ENCODE peak calls at places on chromosomes 11 and 22, in seven cellular contexts. P is mammary epithelial cell, K is mucosa of descending colon, S is spleen, M is pancreas, A is fibroblast of the aortic adventitia, N is A549. E is an unnamed sample.

GRCh38 chr11:8671651-8672062 is 10.8 kb downstream of the TRIM66 start:
- DNase-seq in N (no peak), A (peak; percentile 92), K (no peak), P (no peak), M (peak; percentile 48), S (no peak), E (peak; percentile 85)

GRCh38 chr11:11038339-11039248 is 180.7 kb upstream of the ZBED5 start:
- DNase-seq in M (no peak), N (no peak), S (no peak), P (no peak), A (no peak), K (no peak), E (no peak)

GRCh38 chr11:33207408-33207985 is 46.2 kb upstream of the CSTF3 start:
- DNase-seq in K (no peak), S (no peak), N (no peak), P (no peak), A (peak; percentile 42), M (no peak), E (peak; percentile 4)

GRCh38 chr11:12602421-12602820 is 71.8 kb upstream of the TEAD1 start:
- DNase-seq in S (no peak), M (no peak), A (peak; percentile 80), K (no peak), N (no peak), P (no peak), E (no peak)

GRCh38 chr22:25102722-25103121 is 96.9 kb upstream of the CRYBB3 start:
- DNase-seq in K (no peak), A (no peak), M (no peak), S (no peak), N (no peak), P (no peak), E (no peak)

GRCh38 chr11:72038491-72038890 is 39.8 kb downstream of the IL18BP start:
- DNase-seq in N (no peak), A (peak; percentile 81), K (no peak), M (no peak), S (no peak), P (peak; percentile 33), E (peak; percentile 83)

GRCh38 chr11:13229675-13230359 is 47.8 kb upstream of the BMAL1 start:
- DNase-seq in K (no peak), A (peak; percentile 62), M (no peak), S (no peak), P (no peak), N (no peak), E (no peak)

GRCh38 chr11:1446623-1447022 is 40.0 kb downstream of the MOB2 start:
- DNase-seq in K (no peak), S (no peak), M (no peak), A (no peak), N (no peak), P (no peak), E (no peak)

GRCh38 chr11:131910491-131911387 is 540.3 kb downstream of the NTM start:
- DNase-seq in A (peak; percentile 53), N (no peak), P (peak; percentile 60), M (no peak), K (no peak), S (peak; percentile 59), E (peak; percentile 76)

GRCh38 chr11:70255717-70256116 is 14.8 kb upstream of the PPFIA1 start:
- DNase-seq in M (no peak), S (no peak), K (no peak), N (no peak), A (no peak), P (no peak), E (no peak)

GRCh38 chr11:15783619-15784018 is 572.7 kb downstream of the SOX6 start:
- DNase-seq in K (no peak), P (peak; percentile 55), A (no peak), M (no peak), N (no peak), S (no peak), E (no peak)

GRCh38 chr11:101555366-101555765 is 28.4 kb downstream of the TRPC6 start:
- DNase-seq in M (no peak), N (no peak), A (no peak), S (no peak), P (no peak), K (no peak), E (peak; percentile 56)

GRCh38 chr11:105718641-105719040 is 108.8 kb downstream of the GRIA4 start:
- DNase-seq in N (no peak), A (no peak), P (no peak), M (no peak), S (no peak), K (no peak), E (no peak)

GRCh38 chr11:23502821-23503220 is 642.5 kb upstream of the CCDC179 start:
- DNase-seq in S (no peak), N (no peak), A (no peak), K (no peak), P (no peak), M (no peak), E (peak; percentile 2)

GRCh38 chr22:21816787-21817496 is 50.5 kb downstream of the MAPK1 start:
- DNase-seq in K (no peak), M (peak; percentile 16), P (peak; percentile 90), N (peak; percentile 48), A (peak; percentile 91), S (no peak), E (peak; percentile 91)

GRCh38 chr11:803770-804598 is 1.0 kb downstream of the PIDD1 start:
- DNase-seq in P (peak; percentile 69), A (no peak), K (peak; percentile 68), N (no peak), M (no peak), S (peak; percentile 87), E (no peak)

GRCh38 chr11:75298191-75298590 is 53.3 kb downstream of the ARRB1 start:
- DNase-seq in N (no peak), M (no peak), P (no peak), K (no peak), S (no peak), A (no peak), E (no peak)

GRCh38 chr11:124026498-124026897 is at the start of gene OR10G8:
- DNase-seq in P (no peak), S (no peak), K (no peak), M (no peak), N (no peak), A (no peak), E (no peak)

GRCh38 chr11:112963368-112963955 is 2.2 kb downstream of the NCAM1 start:
- DNase-seq in K (peak; percentile 43), N (no peak), S (no peak), M (no peak), P (no peak), A (no peak), E (no peak)

GRCh38 chr11:110525883-110526282 is 96.1 kb downstream of the FDX1 start:
- DNase-seq in P (peak; percentile 97), S (no peak), M (no peak), K (no peak), N (no peak), A (peak; percentile 84), E (peak; percentile 92)

GRCh38 chr11:20360650-20361049 is 2.9 kb upstream of the HTATIP2 start:
- DNase-seq in M (no peak), K (no peak), P (peak; percentile 22), S (peak; percentile 82), N (no peak), A (peak; percentile 56), E (no peak)

GRCh38 chr11:32023370-32023964 is 67.4 kb upstream of the RCN1 start:
- DNase-seq in A (no peak), K (no peak), M (no peak), P (no peak), S (no peak), N (no peak), E (no peak)

GRCh38 chr22:30947163-30947820 is 21.3 kb downstream of the MORC2 start:
- DNase-seq in M (no peak), P (peak; percentile 93), N (no peak), K (no peak), S (no peak), A (peak; percentile 11), E (no peak)

GRCh38 chr22:42934338-42934737 is 77.3 kb upstream of the ARFGAP3 start:
- DNase-seq in K (no peak), P (no peak), A (no peak), N (no peak), S (peak; percentile 79), M (no peak), E (no peak)

GRCh38 chr11:109037856-109038780 is 373.2 kb downstream of the DDX10 start:
- DNase-seq in N (no peak), P (peak; percentile 77), M (no peak), S (no peak), K (no peak), A (peak; percentile 97), E (peak; percentile 74)

GRCh38 chr11:125992893-125993292 is 47.0 kb downstream of the VSIG10L2 start:
- DNase-seq in A (no peak), M (no peak), S (no peak), K (no peak), P (no peak), N (no peak), E (no peak)
- TF ChIP-seq CTCF in A (no peak), M (no peak), S (no peak), K (no peak), P (no peak), N (no peak), E (no peak)

GRCh38 chr22:19723990-19724827 is 870 bp downstream of the GP1BB start:
- DNase-seq in N (no peak), S (no peak), A (no peak), P (no peak), K (no peak), M (no peak), E (no peak)
- H3K4me3 ChIP-seq in N (peak overlapping the region; percentile 20), S (no peak overlapping the region), A (no peak overlapping the region), P (no peak overlapping the region), K (no peak overlapping the region), M (no peak overlapping the region), E (no peak overlapping the region)

DNA sequence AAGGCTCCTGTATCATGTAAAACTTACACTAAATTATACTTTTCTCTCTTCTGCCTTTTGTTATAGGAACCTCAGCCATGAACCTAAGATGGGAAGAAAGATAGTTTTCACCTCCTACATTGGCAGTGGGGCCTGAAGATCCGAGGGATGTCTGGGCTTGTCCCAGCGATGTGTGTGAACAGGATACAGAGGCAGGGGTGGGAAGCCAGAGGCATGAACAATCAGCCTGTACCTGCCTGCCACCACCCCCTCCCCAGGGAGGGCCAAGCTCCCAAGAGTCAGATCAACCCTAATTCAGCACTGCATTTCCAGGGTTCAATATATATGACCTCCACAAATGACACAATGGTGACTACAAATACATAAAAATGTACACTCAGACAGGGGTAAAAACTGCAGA is 9.4 kb downstream of the KIAA0930 start:
- DNase-seq in K (no peak), M (no peak), N (no peak), P (peak; percentile 79), S (no peak), A (no peak), E (no peak)
- TF ChIP-seq CTCF in K (no peak), M (no peak), N (no peak), P (no peak), S (no peak), A (no peak), E (no peak)

DNA sequence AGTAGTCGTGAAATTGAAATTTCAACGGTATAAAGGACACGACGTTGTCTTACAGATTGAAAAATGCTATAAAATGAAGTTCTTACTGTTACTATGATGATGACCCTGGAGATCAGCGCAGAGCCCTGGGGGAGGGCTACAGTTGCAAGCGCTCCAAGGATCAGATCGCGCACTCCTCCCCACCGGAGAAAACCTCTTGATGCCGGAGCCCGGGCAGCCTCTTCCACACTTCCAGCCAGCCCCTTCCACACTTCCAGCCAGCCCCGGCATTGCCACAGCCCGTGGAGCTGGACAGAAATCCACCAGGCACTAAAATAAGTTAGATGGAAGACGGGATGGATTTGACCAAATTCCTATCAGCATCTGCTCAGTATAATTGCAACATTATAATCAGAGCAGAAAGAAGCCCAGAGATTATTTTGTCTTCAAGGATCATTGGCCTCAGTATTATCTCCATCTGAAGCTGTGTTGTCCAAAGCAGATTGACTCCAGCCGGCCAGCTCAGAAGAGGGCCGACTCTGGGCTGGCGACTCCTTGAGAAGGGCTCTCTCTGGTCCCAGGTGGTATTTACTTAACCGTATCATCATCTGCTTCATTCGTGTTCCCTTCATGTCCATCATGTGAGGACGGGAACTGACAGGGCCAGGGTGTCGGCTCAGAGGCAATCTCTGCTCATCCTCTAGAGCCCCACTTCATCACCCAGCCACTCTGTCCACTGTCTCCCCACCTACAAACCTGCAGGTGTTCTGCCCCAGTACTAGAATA is 777 bp upstream of the MICAL3 start:
- DNase-seq in S (peak; percentile 53), M (no peak), N (no peak), K (no peak), A (no peak), P (no peak), E (no peak)
- H3K4me3 ChIP-seq in S (no peak overlapping the region), M (no peak overlapping the region), N (peak overlapping the region; percentile 76), K (no peak overlapping the region), A (peak overlapping the region; percentile 68), P (peak overlapping the region; percentile 67), E (peak overlapping the region; percentile 63)